ENCODE peak calls at places on chromosomes 12 and 14, in eight cellular contexts. F is cardiac muscle cell; B is foreskin fibroblast; Z is stimulated activated CD4-positive, alpha-beta T cell treated with anti-CD3 and anti-CD28 coated beads, Interleukin-12 subunit alpha, Interleukin-12 subunit beta, amount 100 ng/mL, for 48 hours; U is GM23248; T is AG08396; O is T1000; R is lower lobe of right lung. H is an unnamed sample.

GRCh38 chr12:86158956-86159355 is 97.2 kb downstream of the MGAT4C start:
- DNase-seq in O (no peak), R (no peak), F (no peak), B (peak), Z (no peak), U (no peak), T (no peak), H (no peak)

GRCh38 chr12:39467432-39467870 is 24.5 kb upstream of the KIF21A start:
- DNase-seq in O (no peak), U (peak), B (peak), T (no peak), R (no peak), F (peak), Z (no peak), H (no peak)

GRCh38 chr12:56682323-56682722 is 5.8 kb downstream of the PTGES3 start:
- DNase-seq in O (no peak), T (no peak), F (no peak), R (no peak), U (no peak), B (no peak), Z (no peak), H (no peak)

GRCh38 chr12:72201457-72201856 is 70.7 kb upstream of the TRHDE start:
- DNase-seq in U (no peak), T (no peak), B (no peak), R (no peak), Z (no peak), F (no peak), O (no peak), H (no peak)

GRCh38 chr12:22287776-22288621 is 46.5 kb downstream of the ST8SIA1 start:
- DNase-seq in Z (no peak), U (peak), B (peak), R (no peak), T (peak), F (peak), O (no peak), H (no peak)

GRCh38 chr14:100246809-100247428 is 8.0 kb downstream of the YY1 start:
- DNase-seq in B (peak), U (peak), Z (no peak), T (peak), F (peak), O (no peak), R (no peak), H (peak)

GRCh38 chr12:12008931-12009611 is 61.7 kb upstream of the BCL2L14 start:
- DNase-seq in Z (peak), R (no peak), B (peak), T (peak), U (peak), O (peak), F (peak), H (no peak)

GRCh38 chr14:99388286-99388685 is 92.4 kb downstream of the SETD3 start:
- DNase-seq in B (no peak), F (no peak), T (no peak), Z (no peak), R (no peak), U (no peak), O (no peak), H (no peak)

GRCh38 chr14:103155013-103155412 is 31.8 kb downstream of the TNFAIP2 start:
- DNase-seq in B (peak), F (peak), Z (no peak), O (peak), R (peak), T (peak), U (peak), H (no peak)

GRCh38 chr12:104480826-104481457 is 24.2 kb downstream of the CHST11 start:
- DNase-seq in F (peak), T (peak), Z (no peak), U (peak), O (peak), B (peak), R (peak), H (no peak)

H was measured in SK-N-DZ.